ENCODE peak calls at places on chromosomes 11 and 22, in eight cellular contexts. One of them, this sample, is unnamed.

GRCh38 chr11:130127509-130127908 is 32.1 kb upstream of the ST14 start:
- DNase-seq in esophagus squamous epithelium: no peak
- DNase-seq in NCI-H748 treated with DMSO at 0.1 percent for 48 hours: no peak
- DNase-seq in stimulated activated CD4-positive, alpha-beta T cell treated with anti-CD3 and anti-CD28 coated beads, Interleukin-2, amount 100 ng/mL, for 48 hours: no peak
- DNase-seq in Daoy: no peak
- DNase-seq in NCI-H2029 treated with DMSO at 0.1 percent for 48 hours: no peak
- DNase-seq in cerebellum: no peak
- DNase-seq in A172: no peak
- DNase-seq in this sample: no peak

GRCh38 chr11:45209904-45210699 is 63.7 kb downstream of the PRDM11 start:
- DNase-seq in esophagus squamous epithelium: no peak
- DNase-seq in NCI-H748 treated with DMSO at 0.1 percent for 48 hours: no peak
- DNase-seq in stimulated activated CD4-positive, alpha-beta T cell treated with anti-CD3 and anti-CD28 coated beads, Interleukin-2, amount 100 ng/mL, for 48 hours: no peak
- DNase-seq in Daoy: no peak
- DNase-seq in NCI-H2029 treated with DMSO at 0.1 percent for 48 hours: peak
- DNase-seq in cerebellum: peak
- DNase-seq in A172: no peak
- DNase-seq in this sample: no peak

GRCh38 chr22:36528336-36528735 is 630 bp downstream of the EIF3D start:
- DNase-seq in esophagus squamous epithelium: no peak
- DNase-seq in NCI-H748 treated with DMSO at 0.1 percent for 48 hours: no peak
- DNase-seq in stimulated activated CD4-positive, alpha-beta T cell treated with anti-CD3 and anti-CD28 coated beads, Interleukin-2, amount 100 ng/mL, for 48 hours: no peak
- DNase-seq in Daoy: no peak
- DNase-seq in NCI-H2029 treated with DMSO at 0.1 percent for 48 hours: no peak
- DNase-seq in cerebellum: no peak
- DNase-seq in A172: no peak
- DNase-seq in this sample: peak

GRCh38 chr11:11816511-11817319 is 25.1 kb upstream of the USP47 start:
- DNase-seq in esophagus squamous epithelium: no peak
- DNase-seq in NCI-H748 treated with DMSO at 0.1 percent for 48 hours: no peak
- DNase-seq in stimulated activated CD4-positive, alpha-beta T cell treated with anti-CD3 and anti-CD28 coated beads, Interleukin-2, amount 100 ng/mL, for 48 hours: no peak
- DNase-seq in Daoy: no peak
- DNase-seq in NCI-H2029 treated with DMSO at 0.1 percent for 48 hours: no peak
- DNase-seq in cerebellum: no peak
- DNase-seq in A172: no peak
- DNase-seq in this sample: no peak

GRCh38 chr11:69576069-69576782 is 64.7 kb upstream of the CCND1 start:
- DNase-seq in esophagus squamous epithelium: no peak
- DNase-seq in NCI-H748 treated with DMSO at 0.1 percent for 48 hours: no peak
- DNase-seq in stimulated activated CD4-positive, alpha-beta T cell treated with anti-CD3 and anti-CD28 coated beads, Interleukin-2, amount 100 ng/mL, for 48 hours: no peak
- DNase-seq in Daoy: no peak
- DNase-seq in NCI-H2029 treated with DMSO at 0.1 percent for 48 hours: no peak
- DNase-seq in cerebellum: no peak
- DNase-seq in A172: no peak
- DNase-seq in this sample: no peak

GRCh38 chr11:125626381-125626950 is 1.5 kb downstream of the CHEK1 start:
- DNase-seq in esophagus squamous epithelium: no peak
- DNase-seq in NCI-H748 treated with DMSO at 0.1 percent for 48 hours: peak
- DNase-seq in stimulated activated CD4-positive, alpha-beta T cell treated with anti-CD3 and anti-CD28 coated beads, Interleukin-2, amount 100 ng/mL, for 48 hours: no peak
- DNase-seq in Daoy: no peak
- DNase-seq in NCI-H2029 treated with DMSO at 0.1 percent for 48 hours: peak
- DNase-seq in cerebellum: peak
- DNase-seq in A172: no peak
- DNase-seq in this sample: no peak

GRCh38 chr11:78008174-78008573 is 13.7 kb upstream of the INTS4 start:
- DNase-seq in esophagus squamous epithelium: no peak
- DNase-seq in NCI-H748 treated with DMSO at 0.1 percent for 48 hours: no peak
- DNase-seq in stimulated activated CD4-positive, alpha-beta T cell treated with anti-CD3 and anti-CD28 coated beads, Interleukin-2, amount 100 ng/mL, for 48 hours: no peak
- DNase-seq in Daoy: no peak
- DNase-seq in NCI-H2029 treated with DMSO at 0.1 percent for 48 hours: no peak
- DNase-seq in cerebellum: no peak
- DNase-seq in A172: no peak
- DNase-seq in this sample: no peak

GRCh38 chr11:75313457-75314272 is 37.8 kb downstream of the ARRB1 start:
- DNase-seq in esophagus squamous epithelium: no peak
- DNase-seq in NCI-H748 treated with DMSO at 0.1 percent for 48 hours: no peak
- DNase-seq in stimulated activated CD4-positive, alpha-beta T cell treated with anti-CD3 and anti-CD28 coated beads, Interleukin-2, amount 100 ng/mL, for 48 hours: no peak
- DNase-seq in Daoy: peak
- DNase-seq in NCI-H2029 treated with DMSO at 0.1 percent for 48 hours: peak
- DNase-seq in cerebellum: no peak
- DNase-seq in A172: peak
- DNase-seq in this sample: peak

GRCh38 chr22:35230839-35231584 is 26.3 kb upstream of the HMGXB4 start:
- DNase-seq in esophagus squamous epithelium: no peak
- DNase-seq in NCI-H748 treated with DMSO at 0.1 percent for 48 hours: peak
- DNase-seq in stimulated activated CD4-positive, alpha-beta T cell treated with anti-CD3 and anti-CD28 coated beads, Interleukin-2, amount 100 ng/mL, for 48 hours: no peak
- DNase-seq in Daoy: peak
- DNase-seq in NCI-H2029 treated with DMSO at 0.1 percent for 48 hours: peak
- DNase-seq in cerebellum: no peak
- DNase-seq in A172: peak
- DNase-seq in this sample: peak

GRCh38 chr11:118338637-118339061 is 3.9 kb downstream of the CD3D start:
- DNase-seq in esophagus squamous epithelium: peak
- DNase-seq in NCI-H748 treated with DMSO at 0.1 percent for 48 hours: no peak
- DNase-seq in stimulated activated CD4-positive, alpha-beta T cell treated with anti-CD3 and anti-CD28 coated beads, Interleukin-2, amount 100 ng/mL, for 48 hours: peak
- DNase-seq in Daoy: peak
- DNase-seq in NCI-H2029 treated with DMSO at 0.1 percent for 48 hours: no peak
- DNase-seq in cerebellum: no peak
- DNase-seq in A172: no peak
- DNase-seq in this sample: peak

GRCh38 chr22:24822471-24822870 is 16.5 kb downstream of the SGSM1 start:
- DNase-seq in esophagus squamous epithelium: no peak
- DNase-seq in NCI-H748 treated with DMSO at 0.1 percent for 48 hours: no peak
- DNase-seq in stimulated activated CD4-positive, alpha-beta T cell treated with anti-CD3 and anti-CD28 coated beads, Interleukin-2, amount 100 ng/mL, for 48 hours: no peak
- DNase-seq in Daoy: no peak
- DNase-seq in NCI-H2029 treated with DMSO at 0.1 percent for 48 hours: peak
- DNase-seq in cerebellum: no peak
- DNase-seq in A172: no peak
- DNase-seq in this sample: no peak

GRCh38 chr11:74316772-74317505 is 5.5 kb upstream of the P4HA3 start:
- DNase-seq in esophagus squamous epithelium: no peak
- DNase-seq in NCI-H748 treated with DMSO at 0.1 percent for 48 hours: no peak
- DNase-seq in stimulated activated CD4-positive, alpha-beta T cell treated with anti-CD3 and anti-CD28 coated beads, Interleukin-2, amount 100 ng/mL, for 48 hours: no peak
- DNase-seq in Daoy: no peak
- DNase-seq in NCI-H2029 treated with DMSO at 0.1 percent for 48 hours: no peak
- DNase-seq in cerebellum: no peak
- DNase-seq in A172: no peak
- DNase-seq in this sample: no peak

GRCh38 chr11:32183512-32183911 is 92.6 kb downstream of the RCN1 start:
- DNase-seq in esophagus squamous epithelium: no peak
- DNase-seq in NCI-H748 treated with DMSO at 0.1 percent for 48 hours: no peak
- DNase-seq in stimulated activated CD4-positive, alpha-beta T cell treated with anti-CD3 and anti-CD28 coated beads, Interleukin-2, amount 100 ng/mL, for 48 hours: no peak
- DNase-seq in Daoy: no peak
- DNase-seq in NCI-H2029 treated with DMSO at 0.1 percent for 48 hours: no peak
- DNase-seq in cerebellum: no peak
- DNase-seq in A172: no peak
- DNase-seq in this sample: no peak

GRCh38 chr11:67435031-67435726 is 2.3 kb downstream of the PTPRCAP start:
- DNase-seq in esophagus squamous epithelium: no peak
- DNase-seq in NCI-H748 treated with DMSO at 0.1 percent for 48 hours: no peak
- DNase-seq in stimulated activated CD4-positive, alpha-beta T cell treated with anti-CD3 and anti-CD28 coated beads, Interleukin-2, amount 100 ng/mL, for 48 hours: no peak
- DNase-seq in Daoy: no peak
- DNase-seq in NCI-H2029 treated with DMSO at 0.1 percent for 48 hours: no peak
- DNase-seq in cerebellum: no peak
- DNase-seq in A172: peak
- DNase-seq in this sample: no peak

This sample was measured in K562.